ENCODE peak calls at places on chromosomes 6 and 20, in seven cellular contexts. One of them, this sample, is unnamed.

GRCh38 chr6:157198425-157199279 is 124.7 kb downstream of the TMEM242 start:
- DNase-seq in right atrium auricular region: peak; percentile 76
- DNase-seq in left ventricle myocardium inferior: peak; percentile 53
- DNase-seq in retinal pigment epithelial cell: no peak
- DNase-seq in RWPE1: peak; percentile 86
- DNase-seq in pancreas: peak; percentile 94
- DNase-seq in WTC11: no peak
- DNase-seq in this sample: peak; percentile 89

GRCh38 chr6:53042112-53042511 is 23.1 kb upstream of the FBXO9 start:
- DNase-seq in pancreas: no peak
- DNase-seq in RWPE1: peak; percentile 63
- DNase-seq in left ventricle myocardium inferior: no peak
- DNase-seq in WTC11: no peak
- DNase-seq in retinal pigment epithelial cell: peak; percentile 46
- DNase-seq in right atrium auricular region: no peak
- DNase-seq in this sample: no peak

GRCh38 chr20:57433658-57434389 is 42.6 kb downstream of the RBM38 start:
- DNase-seq in RWPE1: no peak
- DNase-seq in retinal pigment epithelial cell: no peak
- DNase-seq in pancreas: no peak
- DNase-seq in right atrium auricular region: no peak
- DNase-seq in left ventricle myocardium inferior: no peak
- DNase-seq in WTC11: no peak
- DNase-seq in this sample: no peak

GRCh38 chr6:96015791-96016776 is at the start of gene FUT9:
- DNase-seq in right atrium auricular region: no peak
- DNase-seq in retinal pigment epithelial cell: no peak
- DNase-seq in WTC11: peak; percentile 85
- DNase-seq in RWPE1: no peak
- DNase-seq in pancreas: peak; percentile 72
- DNase-seq in left ventricle myocardium inferior: no peak
- DNase-seq in this sample: peak; percentile 40

GRCh38 chr20:31815408-31816188 is 3.6 kb upstream of the MYLK2 start:
- DNase-seq in left ventricle myocardium inferior: no peak
- DNase-seq in WTC11: no peak
- DNase-seq in retinal pigment epithelial cell: no peak
- DNase-seq in right atrium auricular region: no peak
- DNase-seq in RWPE1: no peak
- DNase-seq in pancreas: no peak
- DNase-seq in this sample: no peak

GRCh38 chr6:14882394-14883073 is 363.3 kb upstream of the JARID2 start:
- DNase-seq in retinal pigment epithelial cell: no peak
- DNase-seq in WTC11: no peak
- DNase-seq in left ventricle myocardium inferior: peak; percentile 24
- DNase-seq in right atrium auricular region: no peak
- DNase-seq in pancreas: no peak
- DNase-seq in RWPE1: no peak
- DNase-seq in this sample: no peak

GRCh38 chr6:107692351-107692750 is 131.8 kb downstream of the SCML4 start:
- DNase-seq in retinal pigment epithelial cell: no peak
- DNase-seq in RWPE1: no peak
- DNase-seq in left ventricle myocardium inferior: no peak
- DNase-seq in pancreas: no peak
- DNase-seq in WTC11: no peak
- DNase-seq in right atrium auricular region: no peak
- DNase-seq in this sample: no peak

GRCh38 chr6:231779-232178 is 60.5 kb upstream of the DUSP22 start:
- DNase-seq in pancreas: no peak
- DNase-seq in right atrium auricular region: no peak
- DNase-seq in WTC11: no peak
- DNase-seq in retinal pigment epithelial cell: no peak
- DNase-seq in left ventricle myocardium inferior: no peak
- DNase-seq in RWPE1: no peak
- DNase-seq in this sample: no peak

GRCh38 chr6:39931607-39932006 is 2.7 kb downstream of the MOCS1 start:
- DNase-seq in RWPE1: no peak
- DNase-seq in pancreas: no peak
- DNase-seq in right atrium auricular region: peak; percentile 55
- DNase-seq in retinal pigment epithelial cell: no peak
- DNase-seq in WTC11: no peak
- DNase-seq in left ventricle myocardium inferior: no peak
- DNase-seq in this sample: no peak

GRCh38 chr6:90409700-90410099 is 113.1 kb upstream of the BACH2 start:
- DNase-seq in pancreas: no peak
- DNase-seq in right atrium auricular region: no peak
- DNase-seq in left ventricle myocardium inferior: no peak
- DNase-seq in retinal pigment epithelial cell: no peak
- DNase-seq in RWPE1: no peak
- DNase-seq in WTC11: no peak
- DNase-seq in this sample: no peak

GRCh38 chr20:2693996-2694471 is 1.5 kb downstream of the EBF4 start:
- DNase-seq in WTC11: no peak
- DNase-seq in pancreas: no peak
- DNase-seq in retinal pigment epithelial cell: no peak
- DNase-seq in RWPE1: no peak
- DNase-seq in left ventricle myocardium inferior: no peak
- DNase-seq in right atrium auricular region: no peak
- DNase-seq in this sample: no peak

GRCh38 chr6:163679753-163680152 is 265.2 kb downstream of the QKI start:
- DNase-seq in RWPE1: no peak
- DNase-seq in left ventricle myocardium inferior: no peak
- DNase-seq in WTC11: no peak
- DNase-seq in pancreas: no peak
- DNase-seq in retinal pigment epithelial cell: peak; percentile 47
- DNase-seq in right atrium auricular region: no peak
- DNase-seq in this sample: no peak

GRCh38 chr6:4953440-4953839 is 50.4 kb downstream of the RPP40 start:
- DNase-seq in retinal pigment epithelial cell: no peak
- DNase-seq in RWPE1: no peak
- DNase-seq in left ventricle myocardium inferior: no peak
- DNase-seq in WTC11: no peak
- DNase-seq in right atrium auricular region: peak; percentile 11
- DNase-seq in pancreas: no peak
- DNase-seq in this sample: no peak

GRCh38 chr6:4956625-4957024 is 47.2 kb downstream of the RPP40 start:
- DNase-seq in right atrium auricular region: peak; percentile 40
- DNase-seq in WTC11: no peak
- DNase-seq in retinal pigment epithelial cell: no peak
- DNase-seq in pancreas: no peak
- DNase-seq in left ventricle myocardium inferior: no peak
- DNase-seq in RWPE1: no peak
- DNase-seq in this sample: no peak

GRCh38 chr6:4958624-4959023 is 45.2 kb downstream of the RPP40 start:
- DNase-seq in RWPE1: no peak
- DNase-seq in left ventricle myocardium inferior: no peak
- DNase-seq in WTC11: no peak
- DNase-seq in pancreas: no peak
- DNase-seq in retinal pigment epithelial cell: no peak
- DNase-seq in right atrium auricular region: no peak
- DNase-seq in this sample: no peak

GRCh38 chr6:4961322-4962168 is 42.3 kb downstream of the RPP40 start:
- DNase-seq in left ventricle myocardium inferior: no peak
- DNase-seq in WTC11: no peak
- DNase-seq in retinal pigment epithelial cell: no peak
- DNase-seq in RWPE1: no peak
- DNase-seq in right atrium auricular region: no peak
- DNase-seq in pancreas: no peak
- DNase-seq in this sample: no peak

DNA sequence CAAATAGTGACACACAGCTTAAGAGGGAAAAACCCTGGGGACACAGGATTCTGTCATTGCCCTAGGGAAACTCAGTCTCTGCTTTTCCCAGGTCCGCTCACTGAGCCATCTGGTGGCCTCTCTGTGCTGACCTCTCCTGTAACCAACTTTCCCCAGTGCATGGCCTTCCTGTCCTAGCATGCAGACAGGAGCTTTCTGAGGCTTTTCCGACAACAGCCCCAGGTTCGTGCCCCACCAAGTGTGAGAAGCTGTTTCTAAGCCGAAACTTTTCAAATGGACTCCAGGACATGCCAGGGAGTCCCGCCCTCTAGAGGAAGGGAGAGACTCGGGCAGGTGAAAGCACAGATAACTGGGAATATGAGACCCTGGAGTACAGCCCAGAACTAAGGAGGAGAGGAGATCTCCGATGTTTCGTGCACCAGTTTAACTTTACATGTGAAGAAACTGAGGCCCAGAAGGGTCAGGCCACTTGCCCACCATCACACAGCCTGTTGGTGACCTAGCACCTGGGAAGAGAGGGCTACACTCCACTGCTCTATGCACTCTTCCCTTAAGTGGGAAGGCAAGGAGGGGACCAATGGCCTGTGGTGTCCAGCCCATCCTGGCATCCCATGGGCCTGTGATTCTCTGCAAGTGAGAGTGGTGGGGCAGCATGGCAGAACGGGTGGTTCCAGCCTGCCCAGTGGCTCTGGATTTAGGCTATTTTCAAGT is 46.2 kb downstream of the RPP40 start:
- DNase-seq in left ventricle myocardium inferior: no peak
- DNase-seq in pancreas: no peak
- DNase-seq in WTC11: peak; percentile 46
- DNase-seq in RWPE1: peak; percentile 13
- DNase-seq in retinal pigment epithelial cell: no peak
- DNase-seq in right atrium auricular region: peak; percentile 16
- DNase-seq in this sample: peak; percentile 3
- TF ChIP-seq CTCF in left ventricle myocardium inferior: peak; percentile 45
- TF ChIP-seq CTCF in pancreas: no peak
- TF ChIP-seq CTCF in WTC11: peak; percentile 27
- TF ChIP-seq CTCF in RWPE1: no peak
- TF ChIP-seq CTCF in retinal pigment epithelial cell: peak; percentile 33
- TF ChIP-seq CTCF in right atrium auricular region: peak; percentile 11
- TF ChIP-seq CTCF in this sample: no peak

DNA sequence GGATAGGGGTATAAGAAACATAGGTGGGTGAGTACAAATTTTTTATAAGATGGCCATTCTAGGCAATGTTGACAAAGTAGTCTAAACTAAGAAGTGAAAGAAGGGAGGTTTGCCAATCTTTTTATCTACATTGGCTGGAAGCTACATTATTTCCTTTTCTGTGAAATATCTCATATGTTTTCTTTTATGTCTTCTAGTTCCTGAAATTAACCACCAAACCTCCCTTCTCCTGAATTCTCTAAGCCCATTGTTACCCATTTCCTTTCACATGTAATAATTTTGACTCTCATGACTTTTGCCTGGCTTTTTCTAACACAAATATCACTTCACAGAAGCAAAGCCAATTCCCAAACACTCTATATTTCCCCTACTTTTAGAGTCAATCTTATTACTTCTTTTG is 496.2 kb upstream of the JAG1 start:
- DNase-seq in WTC11: no peak
- DNase-seq in left ventricle myocardium inferior: no peak
- DNase-seq in RWPE1: no peak
- DNase-seq in right atrium auricular region: no peak
- DNase-seq in pancreas: no peak
- DNase-seq in retinal pigment epithelial cell: no peak
- DNase-seq in this sample: no peak
- TF ChIP-seq CTCF in WTC11: no peak
- TF ChIP-seq CTCF in left ventricle myocardium inferior: no peak
- TF ChIP-seq CTCF in RWPE1: no peak
- TF ChIP-seq CTCF in right atrium auricular region: no peak
- TF ChIP-seq CTCF in pancreas: no peak
- TF ChIP-seq CTCF in retinal pigment epithelial cell: no peak
- TF ChIP-seq CTCF in this sample: no peak

GRCh38 chr20:60268502-60268901 is 310.3 kb downstream of the CDH26 start:
- DNase-seq in WTC11: no peak
- DNase-seq in right atrium auricular region: no peak
- DNase-seq in retinal pigment epithelial cell: no peak
- DNase-seq in left ventricle myocardium inferior: no peak
- DNase-seq in RWPE1: peak; percentile 38
- DNase-seq in pancreas: no peak
- DNase-seq in this sample: no peak

GRCh38 chr20:60272790-60273189 is 314.6 kb downstream of the CDH26 start:
- DNase-seq in right atrium auricular region: no peak
- DNase-seq in left ventricle myocardium inferior: no peak
- DNase-seq in WTC11: no peak
- DNase-seq in pancreas: no peak
- DNase-seq in RWPE1: no peak
- DNase-seq in retinal pigment epithelial cell: no peak
- DNase-seq in this sample: no peak

GRCh38 chr20:60270341-60270740 is 312.1 kb downstream of the CDH26 start:
- DNase-seq in WTC11: no peak
- DNase-seq in right atrium auricular region: no peak
- DNase-seq in left ventricle myocardium inferior: no peak
- DNase-seq in RWPE1: no peak
- DNase-seq in pancreas: no peak
- DNase-seq in retinal pigment epithelial cell: no peak
- DNase-seq in this sample: no peak

GRCh38 chr20:60269571-60270162 is 311.4 kb downstream of the CDH26 start:
- DNase-seq in left ventricle myocardium inferior: no peak
- DNase-seq in RWPE1: no peak
- DNase-seq in WTC11: no peak
- DNase-seq in right atrium auricular region: no peak
- DNase-seq in retinal pigment epithelial cell: no peak
- DNase-seq in pancreas: no peak
- DNase-seq in this sample: no peak

GRCh38 chr20:60271597-60271996 is 313.4 kb downstream of the CDH26 start:
- DNase-seq in WTC11: peak; percentile 15
- DNase-seq in RWPE1: peak; percentile 38
- DNase-seq in retinal pigment epithelial cell: no peak
- DNase-seq in right atrium auricular region: no peak
- DNase-seq in left ventricle myocardium inferior: no peak
- DNase-seq in pancreas: no peak
- DNase-seq in this sample: no peak
- TF ChIP-seq CTCF in WTC11: no peak
- TF ChIP-seq CTCF in RWPE1: peak; percentile 32
- TF ChIP-seq CTCF in retinal pigment epithelial cell: peak; percentile 52
- TF ChIP-seq CTCF in right atrium auricular region: no peak
- TF ChIP-seq CTCF in left ventricle myocardium inferior: peak; percentile 42
- TF ChIP-seq CTCF in pancreas: no peak
- TF ChIP-seq CTCF in this sample: no peak

DNA sequence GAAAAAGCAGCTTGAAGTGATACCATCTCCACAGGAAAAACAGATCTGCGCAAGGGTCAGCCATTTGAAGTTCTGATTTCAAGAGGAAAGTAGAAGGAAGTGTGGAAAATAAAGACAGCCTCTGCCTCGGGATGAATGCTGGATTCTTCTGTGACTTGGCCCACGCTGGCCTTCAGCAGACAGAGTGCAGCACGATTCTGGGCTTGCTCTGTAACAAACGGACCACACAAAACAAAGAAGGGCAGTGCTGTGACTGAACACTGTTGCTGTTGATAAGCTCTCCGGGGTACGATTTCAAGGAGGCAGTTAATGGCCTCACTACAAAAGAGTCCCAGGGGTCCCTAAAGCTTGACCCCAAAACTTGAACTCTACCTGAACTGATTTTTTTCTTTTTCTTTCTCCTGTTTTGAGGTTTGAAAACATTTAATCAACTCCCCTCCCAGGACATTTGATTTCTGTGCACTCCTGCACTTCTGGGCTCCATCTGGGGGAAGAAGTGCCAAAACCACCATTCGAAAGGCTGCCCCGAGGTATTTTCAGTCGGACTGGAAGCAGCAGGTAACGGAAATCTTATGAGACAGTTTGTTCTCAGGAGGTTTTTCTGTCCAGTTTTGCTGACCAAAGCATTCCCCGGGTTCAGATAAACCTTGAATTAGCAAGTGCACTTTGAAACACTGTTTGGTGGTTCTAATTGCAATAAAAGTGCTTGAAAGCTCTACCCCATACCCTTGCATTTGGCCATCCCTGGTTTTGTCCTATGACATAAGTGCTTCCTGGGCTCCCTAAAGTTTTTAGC is 189.6 kb downstream of the MYLK4 start:
- DNase-seq in retinal pigment epithelial cell: no peak
- DNase-seq in WTC11: no peak
- DNase-seq in left ventricle myocardium inferior: no peak
- DNase-seq in RWPE1: no peak
- DNase-seq in pancreas: no peak
- DNase-seq in right atrium auricular region: no peak
- DNase-seq in this sample: no peak
- TF ChIP-seq CTCF in retinal pigment epithelial cell: no peak
- TF ChIP-seq CTCF in WTC11: no peak
- TF ChIP-seq CTCF in left ventricle myocardium inferior: no peak
- TF ChIP-seq CTCF in RWPE1: no peak
- TF ChIP-seq CTCF in pancreas: no peak
- TF ChIP-seq CTCF in right atrium auricular region: no peak
- TF ChIP-seq CTCF in this sample: no peak

This sample was measured in Calu3.